ENCODE peak calls at places on chromosomes 12 and 14, in four cellular contexts. B, C, V and Z are unnamed samples.

GRCh38 chr14:24067133-24068082 is 4.0 kb upstream of the CPNE6 start:
- DNase-seq in V (no peak), C (no peak), B (no peak), Z (no peak)

GRCh38 chr12:131759176-131759575 is 48.3 kb downstream of the SFSWAP start:
- DNase-seq in V (no peak), C (no peak), B (no peak), Z (no peak)

GRCh38 chr12:124545508-124546418 is 21.6 kb downstream of the NCOR2 start:
- DNase-seq in B (no peak), V (no peak), C (no peak), Z (no peak)

GRCh38 chr12:124422142-124422569 is 127.3 kb downstream of the RFLNA start:
- DNase-seq in V (no peak), B (no peak), C (no peak), Z (no peak)

GRCh38 chr12:18472304-18472703 is 211.0 kb downstream of the PIK3C2G start:
- DNase-seq in C (no peak), V (no peak), B (no peak), Z (no peak)

GRCh38 chr12:68175566-68176033 is 16.1 kb upstream of the IFNG start:
- DNase-seq in V (no peak), B (no peak), C (no peak), Z (no peak)

GRCh38 chr12:55983229-55983849 is 9.5 kb downstream of the RAB5B start:
- DNase-seq in C (peak; percentile 58), B (no peak), V (no peak), Z (peak; percentile 79)

GRCh38 chr12:12801649-12802048 is 11.5 kb upstream of the DDX47 start:
- DNase-seq in B (no peak), C (no peak), V (no peak), Z (no peak)